ENCODE peak calls at places on chromosomes 3 and 15, in ten cellular contexts. Y is KBM-7; Q is left ventricle myocardium superior; B is heart left ventricle; W is activated gamma-delta T cell; H is nephron progenitor cell; L is stimulated activated CD8-positive, alpha-beta memory T cell treated with anti-CD3 and anti-CD28 coated beads, Interleukin-15, amount 100 ng/mL, for 1 hour; J is NCI-H460; S is NCI-H774; M is psoas muscle. F is an unnamed sample.

GRCh38 chr3:197454014-197454413 is 101.8 kb downstream of the BDH1 start:
- DNase-seq in Y (peak), Q (no peak), B (no peak), W (no peak), H (no peak), L (no peak), J (no peak), S (no peak), M (no peak), F (peak)

GRCh38 chr3:154229217-154229590 is 95.1 kb downstream of the DHX36 start:
- DNase-seq in Y (no peak), Q (no peak), B (no peak), W (no peak), H (no peak), L (no peak), J (no peak), S (no peak), M (no peak), F (peak)

GRCh38 chr3:25587975-25588374 is 76.7 kb downstream of the TOP2B start:
- DNase-seq in Y (no peak), Q (no peak), B (no peak), W (no peak), H (no peak), L (no peak), J (no peak), S (no peak), M (no peak), F (no peak)

GRCh38 chr3:169664034-169664820 is 715 bp upstream of the MECOM start:
- DNase-seq in Y (peak), Q (no peak), B (peak), W (no peak), H (peak), L (no peak), J (no peak), S (no peak), M (no peak), F (peak)

GRCh38 chr15:28112962-28113361 is 13.8 kb upstream of the OCA2 start:
- DNase-seq in Y (no peak), Q (no peak), B (peak), W (no peak), H (no peak), L (no peak), J (no peak), S (no peak), M (no peak), F (no peak)

GRCh38 chr3:139124197-139124596 is 79.5 kb upstream of the PRR23C start:
- DNase-seq in Y (no peak), Q (no peak), B (no peak), W (no peak), H (no peak), L (no peak), J (no peak), S (no peak), M (no peak), F (no peak)

GRCh38 chr15:100340721-100341661 is 784 bp downstream of the ADAMTS17 start:
- DNase-seq in Y (no peak), Q (peak), B (no peak), W (peak), H (peak), L (no peak), J (no peak), S (no peak), M (peak), F (no peak)

GRCh38 chr3:54897028-54897711 is 30.7 kb downstream of the LRTM1 start:
- DNase-seq in Y (no peak), Q (no peak), B (no peak), W (no peak), H (no peak), L (no peak), J (no peak), S (no peak), M (no peak), F (peak)

GRCh38 chr3:149080699-149081091 is 5.6 kb downstream of the HLTF start:
- DNase-seq in Y (no peak), Q (no peak), B (no peak), W (no peak), H (no peak), L (no peak), J (no peak), S (no peak), M (no peak), F (peak)

GRCh38 chr15:72197460-72198409 is at the start of gene GRAMD2A:
- DNase-seq in Y (no peak), Q (peak), B (no peak), W (no peak), H (peak), L (no peak), J (peak), S (peak), M (peak), F (peak)

GRCh38 chr3:184241447-184242296 is 7.1 kb downstream of the ALG3 start:
- DNase-seq in Y (no peak), Q (peak), B (no peak), W (no peak), H (peak), L (no peak), J (no peak), S (peak), M (no peak), F (peak)